ENCODE peak calls at places on chromosomes 7 and 10, in eight cellular contexts. S is CD4-positive, alpha-beta memory T cell; M is Panc1; Q is T-helper 9 cell; C is GM04503; W is foreskin fibroblast; J is hepatocyte; V is NCI-H2107. X is an unnamed sample.

GRCh38 chr10:97889461-97890265 is 40.0 kb downstream of the GOLGA7B start:
- DNase-seq in C (no peak), J (peak), V (no peak), Q (no peak), S (no peak), W (peak), M (no peak), X (no peak)

GRCh38 chr7:18426564-18427226 is 68.9 kb upstream of the HDAC9 start:
- DNase-seq in C (peak), J (no peak), M (peak), S (no peak), Q (no peak), V (no peak), W (peak), X (no peak)

GRCh38 chr10:103569877-103570276 is 76.4 kb downstream of the NEURL1 start:
- DNase-seq in W (no peak), J (no peak), M (no peak), V (no peak), C (no peak), Q (no peak), S (no peak), X (no peak)

GRCh38 chr10:51878695-51879094 is 179.3 kb upstream of the CSTF2T start:
- DNase-seq in W (no peak), V (no peak), J (no peak), S (no peak), C (no peak), M (no peak), Q (no peak), X (no peak)

GRCh38 chr10:121734517-121735137 is 136.4 kb upstream of the FGFR2 start:
- DNase-seq in Q (no peak), C (no peak), M (no peak), J (peak), S (no peak), V (no peak), W (no peak), X (no peak)

GRCh38 chr7:6291531-6291930 is 19.1 kb upstream of the CYTH3 start:
- DNase-seq in Q (no peak), J (no peak), C (no peak), S (no peak), M (no peak), W (no peak), V (no peak), X (no peak)

GRCh38 chr10:5584895-5585516 is 60.2 kb downstream of the CALML3 start:
- DNase-seq in C (peak), W (peak), V (no peak), M (peak), S (no peak), J (no peak), Q (no peak), X (no peak)

GRCh38 chr10:124353091-124353815 is 65.5 kb downstream of the OAT start:
- DNase-seq in C (no peak), W (no peak), M (no peak), S (no peak), Q (no peak), V (no peak), J (no peak), X (peak)

GRCh38 chr7:27129729-27130539 is 623 bp downstream of the HOXA4 start:
- DNase-seq in C (no peak), Q (no peak), W (no peak), J (peak), V (no peak), M (no peak), S (no peak), X (no peak)

GRCh38 chr7:12802070-12802469 is 114.6 kb downstream of the ARL4A start:
- DNase-seq in W (no peak), C (no peak), M (no peak), J (peak), V (no peak), S (no peak), Q (no peak), X (peak)

GRCh38 chr7:26346611-26347200 is 55.0 kb downstream of the SNX10 start:
- DNase-seq in V (no peak), C (no peak), S (no peak), Q (no peak), W (no peak), J (no peak), M (no peak), X (no peak)

GRCh38 chr7:11203688-11204087 is 230.0 kb downstream of the PHF14 start:
- DNase-seq in C (no peak), V (no peak), Q (no peak), S (no peak), W (no peak), J (no peak), M (no peak), X (no peak)

GRCh38 chr7:99024066-99024465 is 119.8 kb downstream of the SMURF1 start:
- DNase-seq in C (peak), V (no peak), J (no peak), Q (no peak), M (no peak), S (no peak), W (no peak), X (no peak)

GRCh38 chr10:101063162-101063525 is 1.4 kb downstream of the KAZALD1 start:
- DNase-seq in C (no peak), J (no peak), W (no peak), V (no peak), S (no peak), M (no peak), Q (no peak), X (no peak)

GRCh38 chr7:154892459-154892858 is 110.5 kb downstream of the PAXIP1 start:
- DNase-seq in J (no peak), S (no peak), C (no peak), Q (no peak), M (no peak), W (no peak), V (no peak), X (no peak)

X was measured in Caco-2.